ENCODE peak calls at places on chromosomes 2 and 18, in six cellular contexts. W is astrocyte; J is GM12865; D is sigmoid colon; C is effector memory CD4-positive, alpha-beta T cell; O is PC-3. V is an unnamed sample.

GRCh38 chr18:13276530-13277520 is 58.3 kb downstream of the LDLRAD4 start:
- DNase-seq in O (no peak), D (no peak), W (peak; percentile 42), C (peak; percentile 38), J (no peak), V (no peak)

GRCh38 chr18:59918320-59918755 is 18.5 kb downstream of the PMAIP1 start:
- DNase-seq in O (peak; percentile 91), C (no peak), D (peak; percentile 72), W (peak; percentile 87), J (peak; percentile 88), V (no peak)

GRCh38 chr2:178880257-178880656 is 73.0 kb upstream of the TTN start:
- DNase-seq in W (no peak), O (no peak), C (no peak), J (no peak), D (no peak), V (no peak)

GRCh38 chr2:2743164-2743571 is 412.1 kb upstream of the MYT1L start:
- DNase-seq in O (peak; percentile 24), J (no peak), D (peak; percentile 80), W (peak; percentile 49), C (no peak), V (peak; percentile 16)

GRCh38 chr2:26570083-26570430 is 71.1 kb downstream of the CIB4 start:
- DNase-seq in C (no peak), J (no peak), W (no peak), O (no peak), D (no peak), V (no peak)

GRCh38 chr2:12334289-12335003 is 382.3 kb upstream of the TRIB2 start:
- DNase-seq in J (no peak), C (no peak), O (peak; percentile 68), W (no peak), D (no peak), V (no peak)

GRCh38 chr2:42927334-42928160 is 135.2 kb upstream of the HAAO start:
- DNase-seq in J (no peak), W (no peak), D (no peak), C (no peak), O (no peak), V (no peak)

GRCh38 chr18:74498712-74499629 is 2.8 kb downstream of the CNDP2 start:
- DNase-seq in C (peak; percentile 70), W (peak; percentile 12), D (peak; percentile 59), O (no peak), J (peak; percentile 89), V (no peak)

GRCh38 chr18:22630980-22631379 is 213.3 kb upstream of the CTAGE1 start:
- DNase-seq in W (no peak), D (no peak), C (no peak), O (no peak), J (no peak), V (no peak)

GRCh38 chr2:18998492-18998891 is 359.9 kb downstream of the OSR1 start:
- DNase-seq in W (no peak), D (no peak), O (no peak), C (no peak), J (no peak), V (no peak)

GRCh38 chr2:29223257-29223656 is 108.0 kb downstream of the CLIP4 start:
- DNase-seq in C (no peak), D (peak; percentile 46), W (no peak), O (no peak), J (no peak), V (no peak)

GRCh38 chr2:236503100-236503499 is 66.5 kb upstream of the ACKR3 start:
- DNase-seq in O (no peak), D (no peak), J (peak; percentile 18), W (no peak), C (no peak), V (no peak)

GRCh38 chr2:158189526-158189925 is 87.8 kb downstream of the UPP2 start:
- DNase-seq in J (peak; percentile 22), C (no peak), D (no peak), O (no peak), W (no peak), V (no peak)

GRCh38 chr2:106770986-106771385 is 115.0 kb downstream of the ST6GAL2 start:
- DNase-seq in O (no peak), C (no peak), D (no peak), W (no peak), J (no peak), V (no peak)

GRCh38 chr18:57791911-57792310 is 11.2 kb downstream of the ATP8B1 start:
- DNase-seq in W (peak; percentile 60), J (no peak), D (no peak), O (no peak), C (no peak), V (no peak)

GRCh38 chr2:68637047-68637446 is 6.3 kb upstream of the PROKR1 start:
- DNase-seq in C (no peak), J (no peak), O (no peak), D (no peak), W (no peak), V (no peak)

GRCh38 chr2:218285604-218286003 is 6.7 kb downstream of the TMBIM1 start:
- DNase-seq in J (no peak), O (peak; percentile 52), W (peak; percentile 53), D (peak; percentile 93), C (no peak), V (no peak)

GRCh38 chr18:66749030-66749429 is 145.1 kb upstream of the CDH19 start:
- DNase-seq in C (no peak), O (peak; percentile 50), D (no peak), W (peak; percentile 15), J (no peak), V (no peak)

GRCh38 chr2:7014201-7014640 is 97.0 kb downstream of the RNF144A start:
- DNase-seq in D (no peak), O (peak; percentile 39), J (peak; percentile 25), C (no peak), W (peak; percentile 75), V (no peak)

GRCh38 chr2:177329035-177329434 is 63.5 kb upstream of the AGPS start:
- DNase-seq in C (no peak), J (no peak), O (no peak), W (no peak), D (no peak), V (no peak)

GRCh38 chr2:144959416-144959815 is 439.5 kb upstream of the ZEB2 start:
- DNase-seq in D (no peak), W (no peak), C (no peak), O (peak; percentile 62), J (no peak), V (no peak)

GRCh38 chr2:54787760-54788366 is 64.4 kb downstream of the EML6 start:
- DNase-seq in O (no peak), D (no peak), W (no peak), J (peak; percentile 17), C (no peak), V (no peak)

GRCh38 chr2:28445448-28446258 is 50.2 kb upstream of the PLB1 start:
- DNase-seq in J (no peak), C (no peak), O (peak; percentile 98), W (peak; percentile 97), D (no peak), V (peak; percentile 92)

GRCh38 chr2:46098606-46099005 is 198.6 kb upstream of the EPAS1 start:
- DNase-seq in O (peak; percentile 91), D (no peak), C (no peak), W (peak; percentile 89), J (peak; percentile 12), V (peak; percentile 49)

GRCh38 chr2:123993728-123994323 is 31.3 kb upstream of the CNTNAP5 start:
- DNase-seq in J (peak; percentile 26), O (peak; percentile 70), D (peak; percentile 64), W (no peak), C (no peak), V (no peak)

GRCh38 chr2:240812301-240812680 is 7.7 kb downstream of the KIF1A start:
- DNase-seq in J (no peak), O (no peak), D (peak; percentile 59), C (no peak), W (no peak), V (no peak)

GRCh38 chr2:32384529-32384928 is 27.7 kb downstream of the BIRC6 start:
- DNase-seq in O (no peak), W (no peak), J (no peak), C (no peak), D (no peak), V (no peak)

GRCh38 chr2:100934504-100935371 is 67.4 kb upstream of the RPL31 start:
- DNase-seq in D (no peak), C (no peak), W (peak; percentile 6), J (no peak), O (no peak), V (no peak)

GRCh38 chr2:179788104-179788503 is 73.3 kb downstream of the ZNF385B start:
- DNase-seq in C (no peak), D (no peak), W (no peak), J (no peak), O (no peak), V (no peak)

GRCh38 chr2:157076526-157077161 is 180.9 kb upstream of the GALNT5 start:
- DNase-seq in J (peak; percentile 33), C (no peak), D (no peak), W (no peak), O (no peak), V (no peak)
- H3K4me3 ChIP-seq in J (no peak overlapping the region), C (no peak overlapping the region), D (no peak overlapping the region), W (no peak overlapping the region), O (no peak overlapping the region), V (no peak overlapping the region)

GRCh38 chr18:49562481-49563129 is 748 bp downstream of the LIPG start:
- DNase-seq in O (no peak), C (no peak), J (no peak), W (no peak), D (no peak), V (no peak)
- H3K4me3 ChIP-seq in O (peak overlapping the region; percentile 71), C (peak overlapping the region; percentile 60), J (peak overlapping the region; percentile 38), W (peak overlapping the region; percentile 60), D (no peak overlapping the region), V (peak overlapping the region; percentile 61)

GRCh38 chr2:74502147-74502719 is 2.8 kb upstream of the LBX2 start:
- DNase-seq in O (no peak), D (no peak), W (no peak), C (no peak), J (no peak), V (no peak)
- H3K4me3 ChIP-seq in O (no peak overlapping the region), D (peak overlapping the region; percentile 26), W (peak overlapping the region; percentile 61), C (peak overlapping the region; percentile 49), J (peak overlapping the region; percentile 72), V (peak overlapping the region; percentile 54)

DNA sequence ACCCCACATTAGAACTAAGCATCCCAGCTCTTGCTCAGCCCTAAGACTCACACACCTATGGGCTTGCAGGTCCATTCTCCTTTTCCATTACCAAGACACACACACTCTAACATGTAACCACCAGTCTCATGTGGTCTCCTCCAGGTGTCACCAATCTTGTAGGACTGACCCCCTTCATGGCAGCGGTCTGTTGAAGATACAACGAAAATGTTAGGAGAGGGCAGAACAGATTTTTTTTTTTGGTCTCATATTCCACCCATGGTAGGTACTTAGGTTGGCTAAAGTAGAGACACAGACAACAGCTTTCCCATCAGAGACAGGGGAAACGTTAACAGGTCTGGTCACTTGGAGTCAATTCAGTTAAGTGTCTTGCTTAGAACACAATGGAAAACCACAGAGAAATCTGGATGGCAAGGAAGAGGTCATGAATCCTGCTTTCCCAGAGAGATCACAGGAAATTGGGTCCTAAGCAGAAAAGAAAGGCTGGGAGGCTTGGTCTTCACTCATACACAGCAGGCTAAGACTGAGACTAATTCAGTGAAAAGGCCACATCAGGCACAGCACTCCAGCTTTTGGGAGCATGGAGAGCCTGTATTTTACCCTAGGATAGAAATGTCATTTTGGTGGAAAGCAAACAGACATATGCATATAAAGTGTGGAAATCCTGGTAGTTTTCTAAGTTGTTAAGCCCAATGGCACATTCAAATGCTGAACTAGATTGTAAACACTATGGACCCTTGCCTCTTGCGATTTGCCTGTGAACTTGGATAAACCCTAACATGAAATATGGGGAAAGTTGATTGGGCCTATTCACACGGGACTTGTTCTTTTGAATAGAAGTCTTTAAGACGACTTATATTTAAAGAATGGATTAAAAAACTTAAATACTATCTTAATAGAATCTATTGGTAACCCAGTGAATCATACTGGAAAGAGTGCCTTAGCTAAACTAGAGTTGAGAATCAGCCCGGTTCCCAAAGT is 3.8 kb downstream of the FN1 start:
- DNase-seq in J (no peak), D (no peak), W (peak; percentile 50), O (no peak), C (no peak), V (no peak)
- H3K4me3 ChIP-seq in J (no peak overlapping the region), D (no peak overlapping the region), W (peak overlapping the region; percentile 99), O (no peak overlapping the region), C (no peak overlapping the region), V (peak overlapping the region; percentile 58)

V was measured in skeletal muscle cell.